ENCODE peak calls at places on chromosome 10, in eight cellular contexts. V is NCI-H460; M is HEK293T; L is stimulated activated CD8-positive, alpha-beta memory T cell treated with anti-CD3 and anti-CD28 coated beads, Interleukin-7, amount 100 ng/mL, for 1 hour; Z is stimulated activated CD4-positive, alpha-beta T cell treated with anti-CD3 and anti-CD28 coated beads, Interleukin-4, amount 100 ng/mL, for 1 hour; S is esophagus muscularis mucosa; R is left ventricle myocardium inferior; X is amygdala. J is an unnamed sample.

GRCh38 chr10:15585303-15585715 is 134.4 kb downstream of the ITGA8 start:
- DNase-seq in V (peak), M (peak), L (no peak), Z (peak), S (no peak), R (peak), X (peak), J (peak)

GRCh38 chr10:17023386-17024298 is 106.0 kb downstream of the CUBN start:
- DNase-seq in V (peak), M (no peak), L (peak), Z (peak), S (peak), R (no peak), X (no peak), J (no peak)

GRCh38 chr10:3068968-3069737 is 1.8 kb downstream of the PFKP start:
- DNase-seq in V (no peak), M (no peak), L (no peak), Z (peak), S (no peak), R (no peak), X (no peak), J (no peak)

GRCh38 chr10:80158598-80159127 is 26.1 kb downstream of the PLAC9 start:
- DNase-seq in V (peak), M (no peak), L (no peak), Z (no peak), S (peak), R (peak), X (no peak), J (peak)

GRCh38 chr10:114402871-114403544 is 1.3 kb downstream of the AFAP1L2 start:
- DNase-seq in V (no peak), M (no peak), L (no peak), Z (no peak), S (no peak), R (no peak), X (no peak), J (no peak)

GRCh38 chr10:108911814-108912541 is 1011.3 kb downstream of the XPNPEP1 start:
- DNase-seq in V (peak), M (peak), L (no peak), Z (no peak), S (no peak), R (peak), X (peak), J (no peak)

GRCh38 chr10:4708123-4708759 is 117.8 kb upstream of the AKR1E2 start:
- DNase-seq in V (no peak), M (peak), L (no peak), Z (peak), S (no peak), R (no peak), X (no peak), J (no peak)

GRCh38 chr10:32446701-32447406 is 914 bp downstream of the CCDC7 start:
- DNase-seq in V (peak), M (no peak), L (no peak), Z (no peak), S (no peak), R (no peak), X (no peak), J (no peak)

GRCh38 chr10:110684800-110685446 is 40.8 kb downstream of the RBM20 start:
- DNase-seq in V (no peak), M (no peak), L (no peak), Z (no peak), S (no peak), R (no peak), X (no peak), J (no peak)

GRCh38 chr10:93379366-93380042 is 102.6 kb downstream of the MYOF start:
- DNase-seq in V (no peak), M (no peak), L (no peak), Z (peak), S (peak), R (no peak), X (no peak), J (no peak)

GRCh38 chr10:478471-479245 is 210.8 kb downstream of the DIP2C start:
- DNase-seq in V (no peak), M (no peak), L (no peak), Z (no peak), S (no peak), R (no peak), X (no peak), J (no peak)

GRCh38 chr10:64409349-64409748 is 888.1 kb downstream of the REEP3 start:
- DNase-seq in V (no peak), M (no peak), L (no peak), Z (no peak), S (no peak), R (no peak), X (no peak), J (no peak)

GRCh38 chr10:129546106-129546505 is 79.1 kb downstream of the MGMT start:
- DNase-seq in V (no peak), M (no peak), L (no peak), Z (no peak), S (no peak), R (no peak), X (no peak), J (no peak)

GRCh38 chr10:93271347-93271746 is 197.7 kb downstream of the CYP26A1 start:
- DNase-seq in V (no peak), M (no peak), L (no peak), Z (no peak), S (no peak), R (no peak), X (no peak), J (no peak)

GRCh38 chr10:5079306-5079830 is 14.8 kb upstream of the AKR1C3 start:
- DNase-seq in V (no peak), M (no peak), L (no peak), Z (no peak), S (no peak), R (no peak), X (no peak), J (no peak)

GRCh38 chr10:93746844-93747284 is 10.9 kb upstream of the LGI1 start:
- DNase-seq in V (peak), M (peak), L (no peak), Z (peak), S (no peak), R (no peak), X (no peak), J (no peak)

GRCh38 chr10:80596391-80597257 is 58.9 kb downstream of the SH2D4B start:
- DNase-seq in V (peak), M (peak), L (no peak), Z (peak), S (no peak), R (no peak), X (no peak), J (no peak)

GRCh38 chr10:110919971-110920881 is 822 bp downstream of the SHOC2 start:
- DNase-seq in V (peak), M (peak), L (peak), Z (no peak), S (no peak), R (no peak), X (no peak), J (no peak)

GRCh38 chr10:103166527-103166926 is 26.5 kb downstream of the NT5C2 start:
- DNase-seq in V (no peak), M (no peak), L (no peak), Z (no peak), S (no peak), R (no peak), X (no peak), J (no peak)

GRCh38 chr10:43215758-43216455 is 51.0 kb downstream of the RASGEF1A start:
- DNase-seq in V (no peak), M (no peak), L (no peak), Z (no peak), S (no peak), R (no peak), X (no peak), J (peak)

GRCh38 chr10:108970016-108970415 is 953.3 kb downstream of the XPNPEP1 start:
- DNase-seq in V (peak), M (peak), L (no peak), Z (no peak), S (no peak), R (no peak), X (no peak), J (no peak)

GRCh38 chr10:80532571-80532970 is 5.1 kb upstream of the SH2D4B start:
- DNase-seq in V (no peak), M (no peak), L (no peak), Z (no peak), S (no peak), R (no peak), X (no peak), J (peak)

GRCh38 chr10:110162749-110163148 is 44.7 kb upstream of the MXI1 start:
- DNase-seq in V (no peak), M (no peak), L (no peak), Z (no peak), S (no peak), R (no peak), X (no peak), J (peak)

GRCh38 chr10:124574456-124575070 is 112.9 kb downstream of the LHPP start:
- DNase-seq in V (no peak), M (no peak), L (no peak), Z (no peak), S (no peak), R (no peak), X (no peak), J (peak)

GRCh38 chr10:104472505-104472904 is 118.9 kb downstream of the CFAP58 start:
- DNase-seq in V (peak), M (no peak), L (no peak), Z (no peak), S (no peak), R (no peak), X (no peak), J (no peak)

GRCh38 chr10:108358912-108359311 is 1194.4 kb upstream of the SORCS1 start:
- DNase-seq in V (peak), M (peak), L (no peak), Z (no peak), S (no peak), R (no peak), X (no peak), J (no peak)

GRCh38 chr10:88793747-88794299 is 8.7 kb upstream of the LIPM start:
- DNase-seq in V (no peak), M (no peak), L (no peak), Z (no peak), S (no peak), R (no peak), X (no peak), J (no peak)

GRCh38 chr10:131775444-131775832 is 125.4 kb upstream of the PPP2R2D start:
- DNase-seq in V (no peak), M (no peak), L (no peak), Z (no peak), S (no peak), R (no peak), X (no peak), J (no peak)

GRCh38 chr10:101166430-101166829 is 35.3 kb downstream of the TLX1 start:
- DNase-seq in V (no peak), M (no peak), L (no peak), Z (no peak), S (no peak), R (no peak), X (no peak), J (no peak)

GRCh38 chr10:114479307-114479706 is 75.0 kb upstream of the AFAP1L2 start:
- DNase-seq in V (no peak), M (no peak), L (no peak), Z (no peak), S (no peak), R (peak), X (no peak), J (no peak)

GRCh38 chr10:16612148-16612742 is 90.6 kb upstream of the C1QL3 start:
- DNase-seq in V (peak), M (peak), L (no peak), Z (no peak), S (no peak), R (no peak), X (no peak), J (no peak)

GRCh38 chr10:131812736-131813604 is 87.8 kb upstream of the PPP2R2D start:
- DNase-seq in V (no peak), M (no peak), L (no peak), Z (no peak), S (peak), R (no peak), X (no peak), J (no peak)

GRCh38 chr10:865924-866576 is 65.5 kb downstream of the LARP4B start:
- DNase-seq in V (no peak), M (no peak), L (no peak), Z (no peak), S (no peak), R (no peak), X (no peak), J (no peak)

GRCh38 chr10:74913321-74913980 is 87.1 kb downstream of the KAT6B start:
- DNase-seq in V (no peak), M (no peak), L (no peak), Z (no peak), S (no peak), R (no peak), X (no peak), J (no peak)

GRCh38 chr10:103497161-103497915 is 3.8 kb downstream of the NEURL1 start:
- DNase-seq in V (no peak), M (no peak), L (no peak), Z (no peak), S (no peak), R (no peak), X (no peak), J (peak)

GRCh38 chr10:59079386-59080226 is 96.8 kb upstream of the PHYHIPL start:
- DNase-seq in V (no peak), M (no peak), L (no peak), Z (no peak), S (peak), R (no peak), X (no peak), J (no peak)

GRCh38 chr10:58515296-58515956 is 2.8 kb downstream of the BICC1 start:
- DNase-seq in V (no peak), M (no peak), L (no peak), Z (no peak), S (no peak), R (no peak), X (no peak), J (no peak)